ENCODE peak calls at places on chromosomes 7 and 10, in eight cellular contexts. D, X, F, U, G, I, O and S are unnamed samples.

GRCh38 chr7:107122483-107122882 is 46.3 kb upstream of the HBP1 start:
- DNase-seq in D (peak), X (no peak), F (no peak), U (no peak), G (peak), I (no peak), O (no peak), S (no peak)

GRCh38 chr7:50939026-50939425 is 156.3 kb upstream of the GRB10 start:
- DNase-seq in D (peak), X (no peak), F (no peak), U (no peak), G (peak), I (no peak), O (no peak), S (no peak)

GRCh38 chr7:8065356-8065813 is 96.8 kb downstream of the GLCCI1 start:
- DNase-seq in D (peak), X (no peak), F (no peak), U (no peak), G (peak), I (no peak), O (no peak), S (no peak)

GRCh38 chr10:24871006-24871405 is 81.4 kb downstream of the PRTFDC1 start:
- DNase-seq in D (no peak), X (no peak), F (no peak), U (no peak), G (peak), I (no peak), O (no peak), S (no peak)

GRCh38 chr10:110013615-110014293 is 6.0 kb downstream of the ADD3 start:
- DNase-seq in D (no peak), X (no peak), F (no peak), U (no peak), G (no peak), I (no peak), O (no peak), S (no peak)

GRCh38 chr7:90345548-90346319 is 782 bp upstream of the GTPBP10 start:
- DNase-seq in D (peak), X (no peak), F (no peak), U (no peak), G (peak), I (no peak), O (no peak), S (no peak)

GRCh38 chr7:50146692-50147091 is 53.6 kb upstream of the ZPBP start:
- DNase-seq in D (no peak), X (no peak), F (no peak), U (no peak), G (no peak), I (no peak), O (no peak), S (no peak)

GRCh38 chr10:102815790-102816549 is 21.2 kb downstream of the CYP17A1 start:
- DNase-seq in D (peak), X (peak), F (no peak), U (peak), G (peak), I (no peak), O (no peak), S (no peak)

GRCh38 chr10:555682-556350 is 133.7 kb downstream of the DIP2C start:
- DNase-seq in D (no peak), X (no peak), F (no peak), U (no peak), G (no peak), I (no peak), O (no peak), S (no peak)

GRCh38 chr10:36608251-36608650 is 517.1 kb upstream of the ANKRD30A start:
- DNase-seq in D (peak), X (no peak), F (no peak), U (no peak), G (peak), I (no peak), O (no peak), S (no peak)

GRCh38 chr10:80709879-80710278 is 172.2 kb downstream of the SH2D4B start:
- DNase-seq in D (no peak), X (no peak), F (no peak), U (no peak), G (no peak), I (no peak), O (no peak), S (no peak)

GRCh38 chr10:80172896-80173295 is 32.4 kb downstream of the ANXA11 start:
- DNase-seq in D (no peak), X (no peak), F (no peak), U (no peak), G (peak), I (no peak), O (peak), S (no peak)

GRCh38 chr7:46352335-46352954 is 431.4 kb upstream of the IGFBP3 start:
- DNase-seq in D (peak), X (no peak), F (peak), U (no peak), G (peak), I (no peak), O (no peak), S (peak)

GRCh38 chr7:155279787-155280445 is 17.8 kb upstream of the INSIG1 start:
- DNase-seq in D (no peak), X (no peak), F (no peak), U (no peak), G (no peak), I (no peak), O (no peak), S (no peak)
- TF ChIP-seq CTCF in D (no peak), X (no peak), F (no peak), U (no peak), G (no peak), I (no peak), O (no peak), S (no peak)

DNA sequence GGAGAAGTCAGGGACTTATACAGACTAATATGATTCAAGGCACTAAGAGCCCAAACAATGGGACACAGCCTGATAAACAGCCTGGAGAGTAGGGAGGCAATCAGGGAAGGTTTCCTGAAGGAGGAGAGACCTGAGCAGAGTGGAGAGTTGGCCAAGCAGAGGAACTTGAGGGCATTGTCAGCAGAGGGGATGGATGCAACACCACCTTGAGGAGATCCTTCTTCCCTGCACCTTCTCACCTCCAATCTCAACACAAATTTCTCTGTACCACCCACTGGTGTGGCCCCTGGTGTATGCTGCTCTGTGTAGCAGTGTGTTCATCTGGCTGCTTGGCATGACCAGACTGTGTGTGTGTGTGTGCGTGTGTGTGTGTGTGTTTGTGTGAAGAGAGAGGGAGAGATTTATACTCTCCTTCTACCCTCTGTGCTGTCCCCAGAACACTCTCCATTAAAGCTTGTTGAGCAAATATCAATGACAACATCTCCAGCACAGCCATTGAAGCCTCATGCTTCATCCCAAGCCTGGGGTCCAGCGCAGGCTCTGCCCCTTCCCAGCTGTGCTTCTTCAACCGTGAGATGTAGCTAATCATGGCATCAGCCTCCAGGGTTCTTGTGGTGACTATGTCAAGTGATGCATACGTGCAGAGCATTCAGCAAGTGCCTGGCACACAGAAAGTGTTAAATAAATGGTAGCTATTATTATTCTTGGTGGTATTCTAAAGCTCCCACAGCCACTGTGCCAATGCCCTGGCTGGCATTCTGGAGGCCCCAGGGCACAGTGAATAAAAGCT is 146.3 kb downstream of the WDR11 start:
- DNase-seq in D (no peak), X (no peak), F (no peak), U (no peak), G (no peak), I (no peak), O (no peak), S (no peak)
- TF ChIP-seq CTCF in D (no peak), X (no peak), F (peak), U (no peak), G (no peak), I (no peak), O (no peak), S (no peak)

GRCh38 chr10:121732676-121733445 is 134.6 kb upstream of the FGFR2 start:
- DNase-seq in D (no peak), X (no peak), F (peak), U (no peak), G (no peak), I (no peak), O (no peak), S (no peak)
- TF ChIP-seq CTCF in D (no peak), X (no peak), F (no peak), U (no peak), G (no peak), I (no peak), O (no peak), S (no peak)

GRCh38 chr10:93745411-93746065 is 12.2 kb upstream of the LGI1 start:
- DNase-seq in D (peak), X (no peak), F (peak), U (no peak), G (peak), I (no peak), O (no peak), S (no peak)
- TF ChIP-seq CTCF in D (peak), X (no peak), F (peak), U (no peak), G (peak), I (no peak), O (no peak), S (peak)

GRCh38 chr7:34087892-34088891 is 182.9 kb downstream of the BMPER start:
- DNase-seq in D (peak), X (no peak), F (peak), U (no peak), G (peak), I (no peak), O (peak), S (peak)
- TF ChIP-seq CTCF in D (peak), X (peak), F (peak), U (peak), G (peak), I (no peak), O (no peak), S (peak)

GRCh38 chr10:43440782-43441134 is 3.8 kb downstream of the ZNF487 start:
- DNase-seq in D (no peak), X (no peak), F (no peak), U (no peak), G (no peak), I (no peak), O (no peak), S (no peak)

GRCh38 chr10:43437141-43437860 is 390 bp downstream of the ZNF487 start:
- DNase-seq in D (no peak), X (no peak), F (no peak), U (no peak), G (peak), I (no peak), O (no peak), S (no peak)

DNA sequence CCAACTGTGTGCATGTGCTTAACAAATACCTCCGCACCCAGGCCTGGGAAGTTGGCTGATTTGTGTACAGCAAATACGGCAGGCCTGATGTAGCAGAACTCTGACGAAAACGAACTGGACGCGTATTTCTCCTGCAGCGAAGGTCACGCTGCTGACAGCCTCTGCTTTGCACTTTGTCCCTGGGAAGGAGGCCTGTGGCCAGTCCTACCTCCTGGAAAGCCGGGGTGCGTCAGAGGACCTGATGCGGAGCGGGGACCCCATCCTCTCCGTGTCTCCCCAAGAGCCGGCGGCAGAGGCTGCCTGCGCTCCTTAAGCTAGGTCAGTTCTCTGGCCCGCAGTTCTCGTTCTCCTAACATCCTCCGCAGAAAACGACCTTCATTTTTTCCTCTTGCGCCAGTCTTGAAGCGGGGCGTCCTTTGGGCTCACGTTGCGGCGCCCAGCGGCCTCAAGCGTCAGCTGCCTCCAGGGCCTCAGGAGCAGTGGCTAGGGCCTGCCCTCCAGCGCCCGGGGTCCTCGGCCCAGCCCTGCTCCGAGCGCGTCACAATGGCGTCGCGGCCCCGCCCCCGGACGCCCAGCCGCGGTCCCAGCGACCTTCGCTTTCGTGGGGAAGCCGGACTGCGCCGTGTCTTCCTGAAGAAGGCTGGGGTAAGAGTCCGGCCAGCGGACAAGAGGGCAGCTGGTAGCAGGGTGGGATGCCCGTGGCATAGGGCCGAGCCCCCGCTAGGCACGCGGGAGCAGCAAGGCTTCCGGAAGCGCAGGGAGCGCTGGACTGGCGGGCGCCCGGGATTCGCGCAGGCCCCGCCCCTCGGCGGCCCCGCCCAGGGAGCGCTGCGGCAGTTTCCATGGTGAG is at the start of gene ZNF487:
- DNase-seq in D (peak), X (peak), F (peak), U (peak), G (peak), I (peak), O (peak), S (peak)
- TF ChIP-seq CTCF in D (peak), X (peak), F (peak), U (peak), G (no peak), I (no peak), O (no peak), S (peak)

GRCh38 chr7:154777908-154778307 is 225.0 kb downstream of the PAXIP1 start:
- DNase-seq in D (no peak), X (no peak), F (no peak), U (no peak), G (no peak), I (no peak), O (no peak), S (no peak)

GRCh38 chr7:154775681-154776080 is 227.2 kb downstream of the PAXIP1 start:
- DNase-seq in D (no peak), X (no peak), F (no peak), U (no peak), G (no peak), I (no peak), O (no peak), S (no peak)

GRCh38 chr7:154776350-154776749 is 226.6 kb downstream of the PAXIP1 start:
- DNase-seq in D (no peak), X (no peak), F (no peak), U (no peak), G (no peak), I (no peak), O (no peak), S (no peak)

GRCh38 chr7:154777489-154777888 is 225.4 kb downstream of the PAXIP1 start:
- DNase-seq in D (no peak), X (no peak), F (no peak), U (no peak), G (no peak), I (no peak), O (no peak), S (no peak)

DNA sequence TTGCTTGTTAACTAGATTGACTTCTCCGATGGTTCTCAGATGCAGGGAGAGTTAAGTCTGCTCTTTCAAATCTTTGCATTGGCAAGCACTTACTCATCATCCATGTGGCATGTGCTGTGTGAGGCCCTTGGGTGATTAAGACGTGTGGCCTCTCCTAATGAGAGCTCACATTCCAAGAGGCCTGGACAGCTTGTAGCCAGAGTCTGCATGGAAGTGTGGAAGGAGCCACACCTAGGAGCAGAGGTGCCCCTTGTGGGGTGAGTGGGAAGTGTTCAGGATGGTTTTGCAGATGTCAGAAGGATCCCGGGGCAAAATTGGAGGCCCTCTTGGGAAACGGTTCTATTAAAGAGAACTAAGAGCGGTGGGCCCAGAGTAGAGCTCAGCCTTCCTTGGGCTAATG is 225.9 kb downstream of the PAXIP1 start:
- DNase-seq in D (peak), X (no peak), F (no peak), U (no peak), G (peak), I (no peak), O (no peak), S (no peak)
- TF ChIP-seq CTCF in D (no peak), X (no peak), F (peak), U (no peak), G (no peak), I (no peak), O (no peak), S (peak)